ENCODE peak calls at places on chromosomes 4 and X, in ten cellular contexts. Y is lung; X is esophagus muscularis mucosa; N is CD8-positive, alpha-beta T cell; B is uterus; S is H1; K is lower lobe of right lung; T is heart right ventricle; M is endodermal cell; L is tibial artery. I is an unnamed sample.

GRCh38 chr4:139815646-139816601 is 150.3 kb downstream of the MGST2 start:
- DNase-seq in Y (no peak), X (no peak), T (peak; percentile 38), M (peak; percentile 86), S (no peak), L (peak; percentile 71), K (no peak), B (peak; percentile 73), N (no peak), I (no peak)

GRCh38 chr4:76203541-76203940 is 10.1 kb downstream of the SCARB2 start:
- DNase-seq in L (no peak), X (peak; percentile 50), K (no peak), Y (no peak), T (no peak), B (no peak), S (no peak), N (no peak), M (no peak), I (no peak)

GRCh38 chr4:1345905-1346780 is 865 bp upstream of the UVSSA start:
- DNase-seq in B (peak; percentile 59), K (peak; percentile 72), T (no peak), Y (peak; percentile 51), L (peak; percentile 45), N (no peak), X (no peak), M (peak; percentile 88), S (no peak), I (no peak)

GRCh38 chr4:43471950-43472349 is 579.4 kb downstream of the GRXCR1 start:
- DNase-seq in L (no peak), B (no peak), K (no peak), S (no peak), N (no peak), Y (no peak), T (no peak), X (no peak), M (no peak), I (no peak)

GRCh38 chr4:107894138-107894603 is 37.2 kb upstream of the CYP2U1 start:
- DNase-seq in K (no peak), X (no peak), M (no peak), Y (no peak), S (no peak), B (no peak), T (no peak), N (no peak), L (no peak), I (no peak)

GRCh38 chrX:10612215-10612614 is 8.2 kb downstream of the MID1 start:
- DNase-seq in L (no peak), K (no peak), N (no peak), M (no peak), B (no peak), X (no peak), T (no peak), Y (no peak), S (no peak), I (no peak)

GRCh38 chrX:74371399-74371798 is 49.9 kb upstream of the SLC16A2 start:
- DNase-seq in M (no peak), X (no peak), S (no peak), N (no peak), T (no peak), B (no peak), Y (no peak), K (no peak), L (no peak), I (no peak)

GRCh38 chr4:8847764-8848163 is 23.9 kb downstream of the HMX1 start:
- DNase-seq in N (no peak), B (no peak), L (peak; percentile 8), Y (no peak), T (no peak), M (peak; percentile 55), K (no peak), S (no peak), X (no peak), I (no peak)

GRCh38 chr4:5888222-5888701 is 4.6 kb downstream of the CRMP1 start:
- DNase-seq in M (peak; percentile 91), L (no peak), S (no peak), T (no peak), K (no peak), Y (no peak), B (no peak), N (no peak), X (no peak), I (no peak)

GRCh38 chr4:39994356-39994755 is 16.6 kb upstream of the PDS5A start:
- DNase-seq in B (no peak), T (no peak), M (no peak), K (no peak), S (no peak), N (no peak), L (no peak), Y (no peak), X (no peak), I (no peak)

GRCh38 chrX:24020280-24020876 is 6.6 kb downstream of the KLHL15 start:
- DNase-seq in Y (no peak), L (no peak), B (no peak), K (no peak), T (no peak), M (no peak), N (no peak), S (no peak), X (no peak), I (no peak)

GRCh38 chr4:183362916-183363542 is 40.8 kb upstream of the CLDN24 start:
- DNase-seq in B (no peak), K (no peak), Y (no peak), N (no peak), X (no peak), M (peak; percentile 70), T (no peak), S (no peak), L (no peak), I (no peak)
- TF ChIP-seq CTCF in B (no peak), K (no peak), Y (no peak), N (no peak), X (no peak), M (peak; percentile 65), T (no peak), S (peak; percentile 20), L (no peak), I (no peak)

GRCh38 chr4:119479180-119479814 is 149.3 kb downstream of the PDE5A start:
- DNase-seq in B (no peak), Y (no peak), K (no peak), T (no peak), X (no peak), S (no peak), L (no peak), M (no peak), N (no peak), I (no peak)
- H3K36me3 ChIP-seq in B (no peaks in the 10 kb centered on the region), Y (peaks cover 6% of the 10 kb centered on the region), K (peaks cover 50% of the 10 kb centered on the region), T (no peaks in the 10 kb centered on the region), X (peaks cover 26% of the 10 kb centered on the region), S (peaks cover 45% of the 10 kb centered on the region), L (peaks cover 34% of the 10 kb centered on the region), M (peaks cover 64% of the 10 kb centered on the region), N (peaks cover 5% of the 10 kb centered on the region), I (peaks cover 8% of the 10 kb centered on the region)

GRCh38 chr4:165475706-165476070 is 96.9 kb downstream of the CPE start:
- DNase-seq in L (no peak), T (no peak), S (no peak), Y (no peak), K (no peak), X (no peak), M (no peak), B (no peak), N (no peak), I (no peak)
- H3K9me3 ChIP-seq in L (no peaks in the 10 kb centered on the region), T (peaks cover 13% of the 10 kb centered on the region), S (peaks cover 44% of the 10 kb centered on the region), Y (peaks cover 3% of the 10 kb centered on the region), K (peaks cover 14% of the 10 kb centered on the region), X (no peaks in the 10 kb centered on the region), M (peaks cover 78% of the 10 kb centered on the region), B (no peaks in the 10 kb centered on the region), N (peaks cover 4% of the 10 kb centered on the region), I (no peaks in the 10 kb centered on the region)

GRCh38 chr4:24482871-24483270 is 101.5 kb downstream of the DHX15 start:
- DNase-seq in T (no peak), N (no peak), M (no peak), S (no peak), B (no peak), K (no peak), Y (no peak), L (no peak), X (no peak), I (no peak)

GRCh38 chr4:24489870-24490269 is 94.5 kb downstream of the DHX15 start:
- DNase-seq in K (no peak), M (no peak), S (no peak), N (no peak), L (no peak), B (no peak), Y (no peak), T (peak; percentile 27), X (no peak), I (no peak)

DNA sequence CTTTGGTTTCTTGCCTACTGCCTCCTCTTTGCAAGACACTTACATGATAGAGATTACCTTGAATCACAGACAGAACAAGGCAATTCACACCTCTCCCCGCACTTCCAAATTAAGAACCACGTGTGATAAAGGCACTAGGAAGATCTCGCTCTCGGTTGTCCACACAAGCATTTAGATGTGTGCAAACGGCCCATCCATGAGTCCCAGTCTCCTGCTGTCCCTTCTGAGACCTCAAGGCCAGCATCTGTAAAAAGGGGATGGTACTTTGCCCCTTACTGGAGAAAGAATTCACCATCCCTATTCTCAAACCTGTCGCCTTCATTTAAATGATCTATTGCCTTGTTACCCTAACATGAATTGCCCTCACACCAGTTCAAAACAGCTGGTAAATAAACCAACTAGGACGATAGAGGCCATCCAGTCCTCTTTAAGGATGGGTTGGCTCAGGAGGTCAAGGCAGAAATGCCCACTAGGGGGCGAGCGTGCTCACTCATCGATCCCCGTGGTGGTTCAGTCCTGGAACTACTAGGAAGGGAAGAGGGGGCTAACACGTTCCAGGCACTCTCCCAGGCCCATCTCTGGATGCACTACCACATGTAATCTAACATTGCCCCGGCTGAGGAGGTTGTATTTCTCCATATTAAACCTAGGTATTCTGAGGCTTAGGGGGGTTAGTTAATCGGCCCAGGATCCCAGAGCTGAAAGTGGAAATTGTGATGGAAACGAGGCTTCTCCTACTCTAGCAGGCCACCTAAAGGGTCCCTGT is 95.8 kb downstream of the DHX15 start:
- DNase-seq in Y (peak; percentile 67), M (peak; percentile 95), S (no peak), X (no peak), K (peak; percentile 77), B (peak; percentile 65), T (peak; percentile 80), L (peak; percentile 76), N (peak; percentile 19), I (no peak)
- TF ChIP-seq CTCF in Y (peak; percentile 59), M (peak; percentile 95), S (peak; percentile 86), X (peak; percentile 66), K (peak; percentile 82), B (peak; percentile 60), T (peak; percentile 87), L (peak; percentile 69), N (peak; percentile 48), I (peak; percentile 82)

DNA sequence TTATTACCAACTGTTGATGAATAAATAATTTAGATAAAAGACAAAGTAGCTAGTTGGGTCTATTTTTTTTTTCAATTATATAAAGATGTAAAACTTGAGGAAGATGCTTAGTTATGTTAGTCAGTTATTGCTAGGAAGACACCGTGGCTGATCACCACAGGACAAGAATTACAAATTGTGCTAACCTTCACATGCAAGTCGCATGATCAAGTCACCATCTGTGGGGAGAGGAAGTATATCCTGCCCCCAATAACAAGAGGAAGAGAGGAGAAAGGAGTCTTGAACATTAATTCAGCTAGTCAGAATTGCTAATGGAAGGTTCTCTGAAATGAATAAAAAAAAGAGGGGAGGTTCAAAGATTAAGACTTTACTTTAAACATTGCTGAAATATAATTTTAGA is 52.3 kb downstream of the CPEB2 start:
- DNase-seq in L (no peak), N (no peak), Y (no peak), M (no peak), K (no peak), X (no peak), S (no peak), T (no peak), B (no peak), I (no peak)
- H3K36me3 ChIP-seq in L (peaks cover 50% of the 10 kb centered on the region), N (peaks cover 4% of the 10 kb centered on the region), Y (peaks cover 8% of the 10 kb centered on the region), M (peaks cover 32% of the 10 kb centered on the region), K (peaks cover 69% of the 10 kb centered on the region), X (peaks cover 56% of the 10 kb centered on the region), S (peaks cover 3% of the 10 kb centered on the region), T (no peaks in the 10 kb centered on the region), B (no peaks in the 10 kb centered on the region), I (peaks cover 48% of the 10 kb centered on the region)